ENCODE peak calls at places on chromosome 3, in ten cellular contexts. One of them, this sample, is unnamed.

GRCh38 chr3:66938338-66938963 is 59.7 kb upstream of the KBTBD8 start:
- DNase-seq in endodermal cell: peak
- DNase-seq in cardiac septum: no peak
- DNase-seq in endothelial cell: peak
- DNase-seq in NCI-H1694: peak
- DNase-seq in HT-29: peak
- DNase-seq in activated CD4-positive, alpha-beta T cell treated with anti-CD3 and anti-CD28 coated beads, Interleukin-2, amount 50 U/mL, for 1 hour: no peak
- DNase-seq in stimulated activated naive CD4-positive, alpha-beta T cell treated with Interleukin-2 at 50 U/mL for 16 hours: no peak
- DNase-seq in suprapubic skin: no peak
- DNase-seq in NCI-H1105: peak
- DNase-seq in this sample: peak

GRCh38 chr3:56251343-56251945 is 216.8 kb downstream of the ERC2 start:
- DNase-seq in endodermal cell: peak
- DNase-seq in cardiac septum: no peak
- DNase-seq in endothelial cell: peak
- DNase-seq in NCI-H1694: peak
- DNase-seq in HT-29: peak
- DNase-seq in activated CD4-positive, alpha-beta T cell treated with anti-CD3 and anti-CD28 coated beads, Interleukin-2, amount 50 U/mL, for 1 hour: no peak
- DNase-seq in stimulated activated naive CD4-positive, alpha-beta T cell treated with Interleukin-2 at 50 U/mL for 16 hours: no peak
- DNase-seq in suprapubic skin: no peak
- DNase-seq in NCI-H1105: peak
- DNase-seq in this sample: peak

GRCh38 chr3:186367631-186368030 is 5.6 kb upstream of the DGKG start:
- DNase-seq in endodermal cell: no peak
- DNase-seq in cardiac septum: no peak
- DNase-seq in endothelial cell: no peak
- DNase-seq in NCI-H1694: no peak
- DNase-seq in HT-29: no peak
- DNase-seq in activated CD4-positive, alpha-beta T cell treated with anti-CD3 and anti-CD28 coated beads, Interleukin-2, amount 50 U/mL, for 1 hour: no peak
- DNase-seq in stimulated activated naive CD4-positive, alpha-beta T cell treated with Interleukin-2 at 50 U/mL for 16 hours: no peak
- DNase-seq in suprapubic skin: no peak
- DNase-seq in NCI-H1105: no peak
- DNase-seq in this sample: no peak

GRCh38 chr3:194939532-194939909 is 253.8 kb downstream of the FAM43A start:
- DNase-seq in endodermal cell: no peak
- DNase-seq in cardiac septum: no peak
- DNase-seq in endothelial cell: no peak
- DNase-seq in NCI-H1694: no peak
- DNase-seq in HT-29: no peak
- DNase-seq in activated CD4-positive, alpha-beta T cell treated with anti-CD3 and anti-CD28 coated beads, Interleukin-2, amount 50 U/mL, for 1 hour: no peak
- DNase-seq in stimulated activated naive CD4-positive, alpha-beta T cell treated with Interleukin-2 at 50 U/mL for 16 hours: no peak
- DNase-seq in suprapubic skin: no peak
- DNase-seq in NCI-H1105: no peak
- DNase-seq in this sample: no peak

GRCh38 chr3:169575381-169575780 is 88.1 kb downstream of the MECOM start:
- DNase-seq in endodermal cell: peak
- DNase-seq in cardiac septum: no peak
- DNase-seq in endothelial cell: no peak
- DNase-seq in NCI-H1694: no peak
- DNase-seq in HT-29: peak
- DNase-seq in activated CD4-positive, alpha-beta T cell treated with anti-CD3 and anti-CD28 coated beads, Interleukin-2, amount 50 U/mL, for 1 hour: no peak
- DNase-seq in stimulated activated naive CD4-positive, alpha-beta T cell treated with Interleukin-2 at 50 U/mL for 16 hours: no peak
- DNase-seq in suprapubic skin: no peak
- DNase-seq in NCI-H1105: no peak
- DNase-seq in this sample: no peak

GRCh38 chr3:156382458-156383346 is 172.2 kb downstream of the SSR3 start:
- DNase-seq in endodermal cell: peak
- DNase-seq in cardiac septum: no peak
- DNase-seq in endothelial cell: peak
- DNase-seq in NCI-H1694: peak
- DNase-seq in HT-29: peak
- DNase-seq in activated CD4-positive, alpha-beta T cell treated with anti-CD3 and anti-CD28 coated beads, Interleukin-2, amount 50 U/mL, for 1 hour: peak
- DNase-seq in stimulated activated naive CD4-positive, alpha-beta T cell treated with Interleukin-2 at 50 U/mL for 16 hours: no peak
- DNase-seq in suprapubic skin: no peak
- DNase-seq in NCI-H1105: no peak
- DNase-seq in this sample: no peak

GRCh38 chr3:54053882-54054281 is 68.5 kb upstream of the CACNA2D3 start:
- DNase-seq in endodermal cell: no peak
- DNase-seq in cardiac septum: no peak
- DNase-seq in endothelial cell: no peak
- DNase-seq in NCI-H1694: no peak
- DNase-seq in HT-29: no peak
- DNase-seq in activated CD4-positive, alpha-beta T cell treated with anti-CD3 and anti-CD28 coated beads, Interleukin-2, amount 50 U/mL, for 1 hour: no peak
- DNase-seq in stimulated activated naive CD4-positive, alpha-beta T cell treated with Interleukin-2 at 50 U/mL for 16 hours: no peak
- DNase-seq in suprapubic skin: no peak
- DNase-seq in NCI-H1105: no peak
- DNase-seq in this sample: no peak

GRCh38 chr3:168885028-168885427 is 778.5 kb downstream of the MECOM start:
- DNase-seq in endodermal cell: no peak
- DNase-seq in cardiac septum: no peak
- DNase-seq in endothelial cell: no peak
- DNase-seq in NCI-H1694: no peak
- DNase-seq in HT-29: peak
- DNase-seq in activated CD4-positive, alpha-beta T cell treated with anti-CD3 and anti-CD28 coated beads, Interleukin-2, amount 50 U/mL, for 1 hour: no peak
- DNase-seq in stimulated activated naive CD4-positive, alpha-beta T cell treated with Interleukin-2 at 50 U/mL for 16 hours: no peak
- DNase-seq in suprapubic skin: no peak
- DNase-seq in NCI-H1105: no peak
- DNase-seq in this sample: peak

GRCh38 chr3:62415312-62415791 is 42.0 kb upstream of the FEZF2 start:
- DNase-seq in endodermal cell: peak
- DNase-seq in cardiac septum: no peak
- DNase-seq in endothelial cell: no peak
- DNase-seq in NCI-H1694: peak
- DNase-seq in HT-29: no peak
- DNase-seq in activated CD4-positive, alpha-beta T cell treated with anti-CD3 and anti-CD28 coated beads, Interleukin-2, amount 50 U/mL, for 1 hour: no peak
- DNase-seq in stimulated activated naive CD4-positive, alpha-beta T cell treated with Interleukin-2 at 50 U/mL for 16 hours: no peak
- DNase-seq in suprapubic skin: no peak
- DNase-seq in NCI-H1105: no peak
- DNase-seq in this sample: no peak

GRCh38 chr3:111768571-111769100 is 90.4 kb upstream of the PHLDB2 start:
- DNase-seq in endodermal cell: no peak
- DNase-seq in cardiac septum: no peak
- DNase-seq in endothelial cell: no peak
- DNase-seq in NCI-H1694: no peak
- DNase-seq in HT-29: peak
- DNase-seq in activated CD4-positive, alpha-beta T cell treated with anti-CD3 and anti-CD28 coated beads, Interleukin-2, amount 50 U/mL, for 1 hour: no peak
- DNase-seq in stimulated activated naive CD4-positive, alpha-beta T cell treated with Interleukin-2 at 50 U/mL for 16 hours: no peak
- DNase-seq in suprapubic skin: no peak
- DNase-seq in NCI-H1105: no peak
- DNase-seq in this sample: peak

GRCh38 chr3:146899171-146899570 is 294.0 kb upstream of the PLSCR5 start:
- DNase-seq in endodermal cell: no peak
- DNase-seq in cardiac septum: no peak
- DNase-seq in endothelial cell: no peak
- DNase-seq in NCI-H1694: no peak
- DNase-seq in HT-29: no peak
- DNase-seq in activated CD4-positive, alpha-beta T cell treated with anti-CD3 and anti-CD28 coated beads, Interleukin-2, amount 50 U/mL, for 1 hour: no peak
- DNase-seq in stimulated activated naive CD4-positive, alpha-beta T cell treated with Interleukin-2 at 50 U/mL for 16 hours: no peak
- DNase-seq in suprapubic skin: no peak
- DNase-seq in NCI-H1105: no peak
- DNase-seq in this sample: no peak

GRCh38 chr3:156718622-156719300 is 44.4 kb downstream of the TIPARP start:
- DNase-seq in endodermal cell: no peak
- DNase-seq in cardiac septum: no peak
- DNase-seq in endothelial cell: no peak
- DNase-seq in NCI-H1694: no peak
- DNase-seq in HT-29: no peak
- DNase-seq in activated CD4-positive, alpha-beta T cell treated with anti-CD3 and anti-CD28 coated beads, Interleukin-2, amount 50 U/mL, for 1 hour: no peak
- DNase-seq in stimulated activated naive CD4-positive, alpha-beta T cell treated with Interleukin-2 at 50 U/mL for 16 hours: no peak
- DNase-seq in suprapubic skin: no peak
- DNase-seq in NCI-H1105: no peak
- DNase-seq in this sample: no peak

GRCh38 chr3:11498646-11499045 is 145.1 kb downstream of the VGLL4 start:
- DNase-seq in endodermal cell: no peak
- DNase-seq in cardiac septum: no peak
- DNase-seq in endothelial cell: no peak
- DNase-seq in NCI-H1694: no peak
- DNase-seq in HT-29: peak
- DNase-seq in activated CD4-positive, alpha-beta T cell treated with anti-CD3 and anti-CD28 coated beads, Interleukin-2, amount 50 U/mL, for 1 hour: no peak
- DNase-seq in stimulated activated naive CD4-positive, alpha-beta T cell treated with Interleukin-2 at 50 U/mL for 16 hours: no peak
- DNase-seq in suprapubic skin: no peak
- DNase-seq in NCI-H1105: no peak
- DNase-seq in this sample: no peak

GRCh38 chr3:192514081-192514753 is 213.1 kb downstream of the FGF12 start:
- DNase-seq in endodermal cell: peak
- DNase-seq in cardiac septum: no peak
- DNase-seq in endothelial cell: peak
- DNase-seq in NCI-H1694: no peak
- DNase-seq in HT-29: no peak
- DNase-seq in activated CD4-positive, alpha-beta T cell treated with anti-CD3 and anti-CD28 coated beads, Interleukin-2, amount 50 U/mL, for 1 hour: no peak
- DNase-seq in stimulated activated naive CD4-positive, alpha-beta T cell treated with Interleukin-2 at 50 U/mL for 16 hours: no peak
- DNase-seq in suprapubic skin: no peak
- DNase-seq in NCI-H1105: peak
- DNase-seq in this sample: no peak

GRCh38 chr3:33658971-33659848 is 58.8 kb downstream of the CLASP2 start:
- DNase-seq in endodermal cell: peak
- DNase-seq in cardiac septum: peak
- DNase-seq in endothelial cell: peak
- DNase-seq in NCI-H1694: peak
- DNase-seq in HT-29: peak
- DNase-seq in activated CD4-positive, alpha-beta T cell treated with anti-CD3 and anti-CD28 coated beads, Interleukin-2, amount 50 U/mL, for 1 hour: peak
- DNase-seq in stimulated activated naive CD4-positive, alpha-beta T cell treated with Interleukin-2 at 50 U/mL for 16 hours: no peak
- DNase-seq in suprapubic skin: peak
- DNase-seq in NCI-H1105: peak
- DNase-seq in this sample: peak

GRCh38 chr3:159950156-159950898 is 38.3 kb upstream of the IL12A start:
- DNase-seq in endodermal cell: no peak
- DNase-seq in cardiac septum: no peak
- DNase-seq in endothelial cell: no peak
- DNase-seq in NCI-H1694: no peak
- DNase-seq in HT-29: no peak
- DNase-seq in activated CD4-positive, alpha-beta T cell treated with anti-CD3 and anti-CD28 coated beads, Interleukin-2, amount 50 U/mL, for 1 hour: no peak
- DNase-seq in stimulated activated naive CD4-positive, alpha-beta T cell treated with Interleukin-2 at 50 U/mL for 16 hours: no peak
- DNase-seq in suprapubic skin: no peak
- DNase-seq in NCI-H1105: no peak
- DNase-seq in this sample: no peak

GRCh38 chr3:43013743-43014155 is 34.6 kb downstream of the GASK1A start:
- DNase-seq in endodermal cell: no peak
- DNase-seq in cardiac septum: no peak
- DNase-seq in endothelial cell: no peak
- DNase-seq in NCI-H1694: no peak
- DNase-seq in HT-29: no peak
- DNase-seq in activated CD4-positive, alpha-beta T cell treated with anti-CD3 and anti-CD28 coated beads, Interleukin-2, amount 50 U/mL, for 1 hour: no peak
- DNase-seq in stimulated activated naive CD4-positive, alpha-beta T cell treated with Interleukin-2 at 50 U/mL for 16 hours: no peak
- DNase-seq in suprapubic skin: peak
- DNase-seq in NCI-H1105: no peak
- DNase-seq in this sample: no peak

GRCh38 chr3:138938877-138939562 is 7.9 kb downstream of the FOXL2 start:
- DNase-seq in endodermal cell: no peak
- DNase-seq in cardiac septum: no peak
- DNase-seq in endothelial cell: no peak
- DNase-seq in NCI-H1694: no peak
- DNase-seq in HT-29: no peak
- DNase-seq in activated CD4-positive, alpha-beta T cell treated with anti-CD3 and anti-CD28 coated beads, Interleukin-2, amount 50 U/mL, for 1 hour: no peak
- DNase-seq in stimulated activated naive CD4-positive, alpha-beta T cell treated with Interleukin-2 at 50 U/mL for 16 hours: no peak
- DNase-seq in suprapubic skin: no peak
- DNase-seq in NCI-H1105: no peak
- DNase-seq in this sample: no peak

GRCh38 chr3:37991823-37992222 is 1.2 kb downstream of the VILL start:
- DNase-seq in endodermal cell: no peak
- DNase-seq in cardiac septum: peak
- DNase-seq in endothelial cell: no peak
- DNase-seq in NCI-H1694: no peak
- DNase-seq in HT-29: no peak
- DNase-seq in activated CD4-positive, alpha-beta T cell treated with anti-CD3 and anti-CD28 coated beads, Interleukin-2, amount 50 U/mL, for 1 hour: no peak
- DNase-seq in stimulated activated naive CD4-positive, alpha-beta T cell treated with Interleukin-2 at 50 U/mL for 16 hours: no peak
- DNase-seq in suprapubic skin: peak
- DNase-seq in NCI-H1105: no peak
- DNase-seq in this sample: no peak

This sample was measured in AG04450.